ENCODE peak calls at places on chromosomes 16 and 17, in seven cellular contexts. One of them, this sample, is unnamed.

GRCh38 chr16:72856797-72857196 is 191.1 kb downstream of the ZFHX3 start:
- DNase-seq in head of caudate nucleus: no peak
- DNase-seq in AG10803: no peak
- DNase-seq in hypothalamus: no peak
- DNase-seq in stomach: no peak
- DNase-seq in naive thymus-derived CD4-positive, alpha-beta T cell: no peak
- DNase-seq in body of pancreas: no peak
- DNase-seq in this sample: peak

GRCh38 chr17:47423406-47424295 is 99.9 kb downstream of the EFCAB13 start:
- DNase-seq in stomach: peak
- DNase-seq in naive thymus-derived CD4-positive, alpha-beta T cell: no peak
- DNase-seq in body of pancreas: peak
- DNase-seq in hypothalamus: no peak
- DNase-seq in AG10803: no peak
- DNase-seq in head of caudate nucleus: peak
- DNase-seq in this sample: no peak

GRCh38 chr17:64706224-64707076 is 44.3 kb upstream of the SMURF2 start:
- DNase-seq in stomach: no peak
- DNase-seq in body of pancreas: peak
- DNase-seq in hypothalamus: no peak
- DNase-seq in head of caudate nucleus: no peak
- DNase-seq in naive thymus-derived CD4-positive, alpha-beta T cell: no peak
- DNase-seq in AG10803: no peak
- DNase-seq in this sample: no peak

GRCh38 chr16:85901110-85901509 is 2.1 kb downstream of the IRF8 start:
- DNase-seq in AG10803: no peak
- DNase-seq in naive thymus-derived CD4-positive, alpha-beta T cell: no peak
- DNase-seq in body of pancreas: no peak
- DNase-seq in stomach: no peak
- DNase-seq in hypothalamus: no peak
- DNase-seq in head of caudate nucleus: no peak
- DNase-seq in this sample: peak

GRCh38 chr17:61164517-61164916 is 235.1 kb upstream of the TBX2 start:
- DNase-seq in hypothalamus: no peak
- DNase-seq in stomach: no peak
- DNase-seq in body of pancreas: no peak
- DNase-seq in AG10803: no peak
- DNase-seq in head of caudate nucleus: no peak
- DNase-seq in naive thymus-derived CD4-positive, alpha-beta T cell: no peak
- DNase-seq in this sample: no peak

GRCh38 chr17:17812211-17813054 is 24.4 kb downstream of the SREBF1 start:
- DNase-seq in hypothalamus: no peak
- DNase-seq in naive thymus-derived CD4-positive, alpha-beta T cell: peak
- DNase-seq in head of caudate nucleus: peak
- DNase-seq in body of pancreas: peak
- DNase-seq in stomach: peak
- DNase-seq in AG10803: peak
- DNase-seq in this sample: peak

GRCh38 chr16:64343061-64343819 is 778.6 kb downstream of the CDH11 start:
- DNase-seq in stomach: no peak
- DNase-seq in hypothalamus: no peak
- DNase-seq in body of pancreas: no peak
- DNase-seq in AG10803: peak
- DNase-seq in naive thymus-derived CD4-positive, alpha-beta T cell: no peak
- DNase-seq in head of caudate nucleus: no peak
- DNase-seq in this sample: no peak

GRCh38 chr16:14249291-14250032 is 178.3 kb downstream of the MRTFB start:
- DNase-seq in hypothalamus: no peak
- DNase-seq in AG10803: peak
- DNase-seq in naive thymus-derived CD4-positive, alpha-beta T cell: peak
- DNase-seq in stomach: peak
- DNase-seq in head of caudate nucleus: no peak
- DNase-seq in body of pancreas: peak
- DNase-seq in this sample: peak

GRCh38 chr16:30691907-30692306 is 7.1 kb upstream of the SRCAP start:
- DNase-seq in stomach: no peak
- DNase-seq in hypothalamus: no peak
- DNase-seq in head of caudate nucleus: no peak
- DNase-seq in body of pancreas: no peak
- DNase-seq in AG10803: no peak
- DNase-seq in naive thymus-derived CD4-positive, alpha-beta T cell: no peak
- DNase-seq in this sample: no peak

GRCh38 chr17:80826955-80827645 is 164.5 kb upstream of the CHMP6 start:
- DNase-seq in naive thymus-derived CD4-positive, alpha-beta T cell: no peak
- DNase-seq in AG10803: peak
- DNase-seq in stomach: no peak
- DNase-seq in hypothalamus: peak
- DNase-seq in body of pancreas: peak
- DNase-seq in head of caudate nucleus: peak
- DNase-seq in this sample: no peak

GRCh38 chr16:22188267-22188594 is 17.8 kb upstream of the EEF2K start:
- DNase-seq in head of caudate nucleus: no peak
- DNase-seq in hypothalamus: no peak
- DNase-seq in body of pancreas: no peak
- DNase-seq in naive thymus-derived CD4-positive, alpha-beta T cell: no peak
- DNase-seq in stomach: no peak
- DNase-seq in AG10803: no peak
- DNase-seq in this sample: no peak

GRCh38 chr17:73278049-73278464 is 16.4 kb upstream of the CPSF4L start:
- DNase-seq in AG10803: no peak
- DNase-seq in stomach: peak
- DNase-seq in body of pancreas: peak
- DNase-seq in naive thymus-derived CD4-positive, alpha-beta T cell: no peak
- DNase-seq in hypothalamus: no peak
- DNase-seq in head of caudate nucleus: no peak
- DNase-seq in this sample: no peak

GRCh38 chr16:80447263-80447662 is 93.5 kb upstream of the DYNLRB2 start:
- DNase-seq in stomach: no peak
- DNase-seq in hypothalamus: no peak
- DNase-seq in AG10803: no peak
- DNase-seq in naive thymus-derived CD4-positive, alpha-beta T cell: no peak
- DNase-seq in head of caudate nucleus: no peak
- DNase-seq in body of pancreas: no peak
- DNase-seq in this sample: no peak

GRCh38 chr16:53651357-53651756 is 52.3 kb downstream of the RPGRIP1L start:
- DNase-seq in naive thymus-derived CD4-positive, alpha-beta T cell: no peak
- DNase-seq in body of pancreas: no peak
- DNase-seq in hypothalamus: no peak
- DNase-seq in stomach: no peak
- DNase-seq in head of caudate nucleus: no peak
- DNase-seq in AG10803: no peak
- DNase-seq in this sample: no peak

GRCh38 chr17:70091681-70092080 is 16.7 kb downstream of the KCNJ16 start:
- DNase-seq in head of caudate nucleus: no peak
- DNase-seq in hypothalamus: no peak
- DNase-seq in stomach: no peak
- DNase-seq in body of pancreas: no peak
- DNase-seq in naive thymus-derived CD4-positive, alpha-beta T cell: no peak
- DNase-seq in AG10803: peak
- DNase-seq in this sample: no peak

GRCh38 chr17:33292184-33292980 is 713 bp downstream of the ASIC2 start:
- DNase-seq in AG10803: no peak
- DNase-seq in naive thymus-derived CD4-positive, alpha-beta T cell: no peak
- DNase-seq in hypothalamus: no peak
- DNase-seq in head of caudate nucleus: peak
- DNase-seq in body of pancreas: no peak
- DNase-seq in stomach: no peak
- DNase-seq in this sample: no peak

GRCh38 chr16:51665599-51665998 is 514.5 kb upstream of the SALL1 start:
- DNase-seq in head of caudate nucleus: no peak
- DNase-seq in AG10803: no peak
- DNase-seq in body of pancreas: no peak
- DNase-seq in hypothalamus: no peak
- DNase-seq in naive thymus-derived CD4-positive, alpha-beta T cell: no peak
- DNase-seq in stomach: no peak
- DNase-seq in this sample: no peak

GRCh38 chr17:74429604-74430384 is 2.1 kb upstream of the GPRC5C start:
- DNase-seq in head of caudate nucleus: no peak
- DNase-seq in AG10803: no peak
- DNase-seq in body of pancreas: peak
- DNase-seq in stomach: peak
- DNase-seq in hypothalamus: no peak
- DNase-seq in naive thymus-derived CD4-positive, alpha-beta T cell: no peak
- DNase-seq in this sample: no peak

GRCh38 chr17:28503420-28503819 is 2.7 kb upstream of the FOXN1 start:
- DNase-seq in body of pancreas: no peak
- DNase-seq in hypothalamus: no peak
- DNase-seq in AG10803: no peak
- DNase-seq in stomach: no peak
- DNase-seq in naive thymus-derived CD4-positive, alpha-beta T cell: no peak
- DNase-seq in head of caudate nucleus: no peak
- DNase-seq in this sample: no peak

GRCh38 chr16:14502932-14503741 is 126.9 kb downstream of the PARN start:
- DNase-seq in body of pancreas: no peak
- DNase-seq in stomach: no peak
- DNase-seq in naive thymus-derived CD4-positive, alpha-beta T cell: no peak
- DNase-seq in hypothalamus: no peak
- DNase-seq in head of caudate nucleus: no peak
- DNase-seq in AG10803: peak
- DNase-seq in this sample: no peak

GRCh38 chr16:68644715-68645493 is at the start of gene CDH3:
- DNase-seq in stomach: peak
- DNase-seq in head of caudate nucleus: no peak
- DNase-seq in body of pancreas: peak
- DNase-seq in naive thymus-derived CD4-positive, alpha-beta T cell: peak
- DNase-seq in hypothalamus: no peak
- DNase-seq in AG10803: no peak
- DNase-seq in this sample: peak

GRCh38 chr16:57091200-57091989 is 988 bp upstream of the CPNE2 start:
- DNase-seq in hypothalamus: no peak
- DNase-seq in stomach: peak
- DNase-seq in naive thymus-derived CD4-positive, alpha-beta T cell: no peak
- DNase-seq in head of caudate nucleus: no peak
- DNase-seq in AG10803: no peak
- DNase-seq in body of pancreas: peak
- DNase-seq in this sample: no peak

GRCh38 chr16:87498324-87499188 is 5.7 kb upstream of the ZCCHC14 start:
- DNase-seq in AG10803: no peak
- DNase-seq in head of caudate nucleus: no peak
- DNase-seq in stomach: no peak
- DNase-seq in naive thymus-derived CD4-positive, alpha-beta T cell: no peak
- DNase-seq in body of pancreas: no peak
- DNase-seq in hypothalamus: no peak
- DNase-seq in this sample: no peak

GRCh38 chr17:7754656-7755055 is 37.1 kb downstream of the DNAH2 start:
- DNase-seq in hypothalamus: no peak
- DNase-seq in AG10803: no peak
- DNase-seq in naive thymus-derived CD4-positive, alpha-beta T cell: no peak
- DNase-seq in stomach: no peak
- DNase-seq in head of caudate nucleus: no peak
- DNase-seq in body of pancreas: no peak
- DNase-seq in this sample: no peak

GRCh38 chr16:82192665-82193064 is 22.6 kb upstream of the MPHOSPH6 start:
- DNase-seq in head of caudate nucleus: no peak
- DNase-seq in AG10803: peak
- DNase-seq in hypothalamus: peak
- DNase-seq in stomach: no peak
- DNase-seq in body of pancreas: peak
- DNase-seq in naive thymus-derived CD4-positive, alpha-beta T cell: peak
- DNase-seq in this sample: no peak

GRCh38 chr16:14303182-14303618 is 232.1 kb downstream of the MRTFB start:
- DNase-seq in hypothalamus: no peak
- DNase-seq in head of caudate nucleus: no peak
- DNase-seq in stomach: no peak
- DNase-seq in AG10803: no peak
- DNase-seq in body of pancreas: peak
- DNase-seq in naive thymus-derived CD4-positive, alpha-beta T cell: no peak
- DNase-seq in this sample: peak

GRCh38 chr16:9297437-9298113 is 206.1 kb downstream of the HAPSTR1 start:
- DNase-seq in hypothalamus: no peak
- DNase-seq in AG10803: no peak
- DNase-seq in head of caudate nucleus: peak
- DNase-seq in naive thymus-derived CD4-positive, alpha-beta T cell: no peak
- DNase-seq in body of pancreas: no peak
- DNase-seq in stomach: peak
- DNase-seq in this sample: peak

GRCh38 chr17:21041753-21042433 is 918 bp downstream of the USP22 start:
- DNase-seq in body of pancreas: peak
- DNase-seq in stomach: peak
- DNase-seq in naive thymus-derived CD4-positive, alpha-beta T cell: peak
- DNase-seq in head of caudate nucleus: peak
- DNase-seq in hypothalamus: peak
- DNase-seq in AG10803: peak
- DNase-seq in this sample: peak

GRCh38 chr16:59632266-59632855 is 898.2 kb upstream of the GOT2 start:
- DNase-seq in hypothalamus: no peak
- DNase-seq in stomach: no peak
- DNase-seq in head of caudate nucleus: no peak
- DNase-seq in AG10803: peak
- DNase-seq in body of pancreas: no peak
- DNase-seq in naive thymus-derived CD4-positive, alpha-beta T cell: no peak
- DNase-seq in this sample: no peak

GRCh38 chr17:40361925-40362695 is 2.4 kb downstream of the GJD3 start:
- DNase-seq in head of caudate nucleus: no peak
- DNase-seq in body of pancreas: no peak
- DNase-seq in stomach: no peak
- DNase-seq in hypothalamus: no peak
- DNase-seq in naive thymus-derived CD4-positive, alpha-beta T cell: no peak
- DNase-seq in AG10803: no peak
- DNase-seq in this sample: no peak

This sample was measured in Karpas-422.